ENCODE peak calls at places on chromosomes 6 and 20, in four cellular contexts. P, E, Q and T are unnamed samples.

GRCh38 chr6:12939314-12939713 is 222.7 kb downstream of the PHACTR1 start:
- DNase-seq in E (no peak), P (no peak), Q (no peak), T (no peak)

GRCh38 chr20:34538671-34539123 is 19.8 kb upstream of the MAP1LC3A start:
- DNase-seq in P (no peak), E (peak), Q (peak), T (peak)

GRCh38 chr6:44471271-44471981 is 83.9 kb downstream of the CDC5L start:
- DNase-seq in Q (no peak), E (no peak), P (no peak), T (no peak)

GRCh38 chr6:74598473-74599393 is 607.1 kb downstream of the COL12A1 start:
- DNase-seq in E (no peak), P (no peak), Q (peak), T (no peak)

GRCh38 chr6:108501559-108501958 is 59.2 kb upstream of the FOXO3 start:
- DNase-seq in Q (peak), E (no peak), P (no peak), T (no peak)

GRCh38 chr6:15080895-15081294 is 165.0 kb upstream of the JARID2 start:
- DNase-seq in P (no peak), E (no peak), Q (no peak), T (no peak)

GRCh38 chr6:90233994-90234393 is 62.6 kb downstream of the BACH2 start:
- DNase-seq in P (no peak), Q (no peak), E (no peak), T (no peak)

GRCh38 chr6:154302111-154302752 is 54.4 kb downstream of the IPCEF1 start:
- DNase-seq in E (no peak), P (no peak), Q (peak), T (no peak)

GRCh38 chr6:35931120-35931561 is 10.2 kb upstream of the SRPK1 start:
- DNase-seq in P (no peak), E (peak), Q (no peak), T (no peak)

GRCh38 chr20:14972256-14972655 is 634.8 kb upstream of the FLRT3 start:
- DNase-seq in P (no peak), E (no peak), Q (no peak), T (no peak)

GRCh38 chr20:1388706-1389483 is 4.0 kb downstream of the FKBP1A start:
- DNase-seq in Q (no peak), E (no peak), P (no peak), T (no peak)

GRCh38 chr6:83708546-83708969 is 343 bp downstream of the SNAP91 start:
- DNase-seq in E (peak), P (no peak), Q (no peak), T (no peak)

GRCh38 chr6:121838842-121839241 is 403.4 kb downstream of the GJA1 start:
- DNase-seq in Q (peak), E (no peak), P (no peak), T (no peak)

GRCh38 chr20:13373400-13373799 is 152.3 kb downstream of the ISM1 start:
- DNase-seq in Q (no peak), E (no peak), P (no peak), T (no peak)

GRCh38 chr6:38284772-38285406 is 354.8 kb downstream of the BTBD9 start:
- DNase-seq in E (no peak), P (no peak), Q (no peak), T (no peak)

GRCh38 chr6:43848992-43849391 is 79.0 kb downstream of the VEGFA start:
- DNase-seq in P (no peak), Q (no peak), E (no peak), T (no peak)

GRCh38 chr20:48187891-48188290 is 402.6 kb upstream of the SULF2 start:
- DNase-seq in Q (no peak), P (no peak), E (no peak), T (no peak)

GRCh38 chr6:149317656-149318571 is at the start of gene TAB2:
- DNase-seq in P (peak), E (peak), Q (no peak), T (no peak)

GRCh38 chr6:80439721-80440488 is 333.4 kb downstream of the BCKDHB start:
- DNase-seq in Q (peak), P (no peak), E (no peak), T (no peak)

GRCh38 chr20:46261456-46262253 is 46.6 kb downstream of the CDH22 start:
- DNase-seq in Q (no peak), E (no peak), P (no peak), T (no peak)

GRCh38 chr6:158514176-158514575 is 45.7 kb upstream of the TMEM181 start:
- DNase-seq in Q (no peak), P (no peak), E (no peak), T (no peak)

GRCh38 chr6:159966339-159966738 is 2.5 kb upstream of the IGF2R start:
- DNase-seq in Q (no peak), E (no peak), P (no peak), T (no peak)
- TF ChIP-seq CTCF in Q (no peak), E (no peak), P (no peak), T (no peak)

GRCh38 chr6:25880601-25881000 is 6.6 kb upstream of the SLC17A3 start:
- DNase-seq in Q (no peak), E (no peak), P (no peak), T (no peak)
- TF ChIP-seq CTCF in Q (no peak), E (no peak), P (no peak), T (no peak)

DNA sequence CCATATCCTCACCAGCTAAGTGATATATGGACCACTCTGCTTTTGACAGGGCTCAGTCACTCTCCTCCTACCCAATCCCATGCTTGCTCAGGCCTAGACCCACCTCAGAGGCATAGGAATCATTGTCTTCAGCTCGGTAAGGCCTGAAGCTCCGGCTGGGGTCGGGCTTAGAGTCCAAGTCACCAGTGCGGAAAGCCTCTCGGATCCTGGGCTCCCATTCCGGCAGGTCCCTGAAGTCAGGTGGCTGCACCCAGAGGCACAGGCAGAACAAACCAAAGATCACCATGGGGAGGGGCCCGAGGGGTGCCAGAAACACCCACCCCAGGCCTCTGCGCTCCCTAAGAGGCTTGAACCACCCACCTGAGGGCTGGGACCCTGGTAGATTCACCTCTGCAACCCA is 39.0 kb upstream of the DSN1 start:
- DNase-seq in P (no peak), E (no peak), Q (no peak), T (no peak)
- TF ChIP-seq CTCF in P (no peak), E (no peak), Q (no peak), T (no peak)

DNA sequence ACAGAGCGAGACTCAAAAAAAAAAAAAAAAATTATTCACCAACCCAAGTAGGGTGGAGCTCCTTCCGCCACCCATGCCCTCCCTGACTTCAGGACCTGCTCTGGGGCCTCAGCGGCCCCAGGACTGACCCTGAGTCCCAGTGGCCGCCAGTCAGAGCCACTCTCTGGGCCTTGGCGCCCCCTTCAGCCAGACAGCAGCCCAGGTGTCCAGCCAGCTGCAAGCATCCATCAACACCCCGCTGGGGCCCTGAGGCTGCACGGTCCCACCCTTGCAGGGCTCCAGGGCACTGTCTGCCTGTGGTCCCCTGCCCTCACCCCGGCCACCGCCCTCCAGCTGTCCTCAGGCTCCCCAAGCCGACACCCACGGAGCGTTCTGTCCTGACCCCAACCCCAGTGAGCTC is 11.4 kb upstream of the KCNQ2 start:
- DNase-seq in P (no peak), E (no peak), Q (no peak), T (no peak)
- TF ChIP-seq CTCF in P (no peak), E (no peak), Q (no peak), T (peak)

DNA sequence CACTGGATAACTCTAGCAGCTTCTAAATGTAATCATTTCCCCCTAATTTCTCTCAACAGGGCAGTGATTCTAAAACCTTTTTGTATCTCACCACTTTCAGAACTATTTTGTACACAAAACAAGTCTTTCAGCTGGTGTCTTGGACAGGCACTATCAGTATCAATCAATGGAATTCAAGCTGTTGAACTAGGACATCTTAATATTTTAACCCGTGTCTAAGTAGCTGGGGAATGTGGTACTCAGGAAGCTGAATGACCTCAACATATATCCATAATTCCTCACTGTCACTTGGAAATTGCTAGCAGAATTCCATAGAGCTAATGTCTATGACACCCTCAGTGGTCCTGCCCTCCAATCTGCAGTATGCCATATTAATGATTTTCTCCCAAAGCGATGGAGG is 24.5 kb downstream of the ADAT2 start:
- DNase-seq in E (no peak), P (no peak), Q (no peak), T (no peak)
- TF ChIP-seq CTCF in E (no peak), P (no peak), Q (no peak), T (no peak)

GRCh38 chr6:105501945-105502344 is 99.1 kb upstream of the PREP start:
- DNase-seq in Q (peak), E (no peak), P (no peak), T (no peak)

GRCh38 chr6:105503641-105504040 is 100.8 kb upstream of the PREP start:
- DNase-seq in P (no peak), E (no peak), Q (no peak), T (no peak)

GRCh38 chr6:105501246-105501645 is 98.4 kb upstream of the PREP start:
- DNase-seq in Q (no peak), P (no peak), E (no peak), T (no peak)

GRCh38 chr6:105507811-105508210 is 104.9 kb upstream of the PREP start:
- DNase-seq in E (no peak), P (no peak), Q (no peak), T (no peak)

GRCh38 chr6:105504660-105505059 is 101.8 kb upstream of the PREP start:
- DNase-seq in E (no peak), P (no peak), Q (no peak), T (no peak)
- TF ChIP-seq CTCF in E (no peak), P (no peak), Q (no peak), T (no peak)

DNA sequence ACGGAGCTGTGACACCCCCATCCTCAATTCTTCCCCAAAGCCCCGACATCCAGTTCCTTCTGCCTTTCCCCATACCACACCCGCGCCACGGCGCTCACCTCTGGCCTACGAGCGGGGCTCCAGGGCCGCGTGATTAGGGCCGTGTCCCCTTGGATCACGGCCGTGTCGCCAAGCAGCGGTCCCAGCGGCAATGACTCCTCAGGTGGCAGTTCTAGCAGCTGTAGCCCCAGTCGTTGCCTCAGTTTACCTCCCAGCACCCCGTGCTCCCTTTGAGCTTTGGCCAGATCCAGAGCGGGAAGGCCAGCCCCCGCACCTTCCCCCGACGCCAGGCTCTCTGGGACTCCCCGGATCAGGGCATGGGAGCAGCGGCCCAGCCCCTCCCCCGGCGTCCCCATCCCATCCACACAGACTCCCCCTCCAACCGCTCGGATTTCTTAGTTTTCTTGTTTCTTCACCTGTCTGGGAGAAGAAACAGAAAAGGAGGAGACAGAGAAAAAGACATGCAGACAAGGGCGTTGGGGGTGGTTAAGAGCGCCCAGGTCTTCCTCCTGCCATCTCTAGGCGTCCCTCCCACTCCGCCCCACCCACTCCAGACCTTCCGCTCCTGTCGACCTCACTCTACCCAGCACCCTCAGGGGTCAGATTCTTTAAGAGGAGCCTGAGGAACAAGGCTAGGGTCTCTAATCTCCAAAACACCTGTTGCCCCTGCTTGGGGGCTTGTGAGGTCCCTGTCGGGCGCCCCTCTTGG is at the start of gene DDAH2:
- DNase-seq in Q (no peak), P (peak), E (peak), T (no peak)
- TF ChIP-seq CTCF in Q (peak), P (peak), E (no peak), T (no peak)

GRCh38 chr20:40472905-40473304 is 216.1 kb downstream of the MAFB start:
- DNase-seq in Q (peak), P (no peak), E (no peak), T (no peak)
- TF ChIP-seq CTCF in Q (no peak), P (no peak), E (no peak), T (no peak)

DNA sequence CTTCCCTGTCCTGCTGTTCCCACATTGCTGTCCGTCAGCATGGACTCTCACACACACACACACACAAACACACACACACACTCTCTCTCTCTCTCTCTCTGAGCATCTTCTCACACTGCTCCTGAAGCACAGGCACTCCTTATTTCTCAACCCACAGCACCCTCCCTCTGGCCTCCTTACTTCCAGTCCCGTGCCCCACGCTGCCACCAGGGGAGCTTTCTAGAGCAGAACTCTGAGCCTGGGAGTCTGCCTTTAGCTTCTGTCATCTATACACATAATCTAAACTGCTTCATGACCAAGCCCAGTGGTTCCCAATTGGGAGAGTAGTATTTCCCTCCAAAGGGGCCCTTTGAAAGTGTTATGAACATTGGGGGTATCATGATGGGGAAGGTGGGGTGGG is 29.1 kb downstream of the HECA start:
- DNase-seq in E (no peak), P (no peak), Q (no peak), T (no peak)
- TF ChIP-seq CTCF in E (no peak), P (no peak), Q (no peak), T (no peak)